ENCODE peak calls at places on chromosomes 16 and 17, in four cellular contexts. T is lower leg skin, P is spleen, M is body of pancreas. Y is an unnamed sample.

GRCh38 chr17:55533611-55534010 is 22.4 kb upstream of the SMIM36 start:
- DNase-seq in T (no peak), P (no peak), M (no peak), Y (no peak)

GRCh38 chr17:17391575-17392370 is 85.0 kb upstream of the MED9 start:
- DNase-seq in T (no peak), P (no peak), M (no peak), Y (no peak)

GRCh38 chr16:10112021-10112420 is 70.2 kb downstream of the GRIN2A start:
- DNase-seq in T (no peak), P (no peak), M (no peak), Y (no peak)

GRCh38 chr16:75948886-75949285 is 222.6 kb upstream of the CPHXL start:
- DNase-seq in T (no peak), P (no peak), M (no peak), Y (no peak)

GRCh38 chr16:56861092-56861610 is 3.9 kb upstream of the SLC12A3 start:
- DNase-seq in T (no peak), P (no peak), M (no peak), Y (no peak)

GRCh38 chr16:75244844-75245758 is 6.3 kb downstream of the BCAR1 start:
- DNase-seq in T (peak), P (no peak), M (peak), Y (peak)

GRCh38 chr17:1715803-1716075 is 5.6 kb upstream of the TLCD2 start:
- DNase-seq in T (no peak), P (no peak), M (no peak), Y (no peak)

GRCh38 chr16:75758215-75758614 is 31.9 kb upstream of the CPHXL start:
- DNase-seq in T (no peak), P (no peak), M (no peak), Y (no peak)

GRCh38 chr17:70208080-70208794 is 38.9 kb downstream of the KCNJ2 start:
- DNase-seq in T (no peak), P (no peak), M (no peak), Y (no peak)

GRCh38 chr17:67280279-67280678 is 35.3 kb upstream of the HELZ start:
- DNase-seq in T (no peak), P (no peak), M (no peak), Y (no peak)

GRCh38 chr16:23504076-23504452 is 6.2 kb downstream of the GGA2 start:
- DNase-seq in T (peak), P (no peak), M (peak), Y (no peak)

GRCh38 chr17:75832164-75832651 is 12.0 kb downstream of the UNC13D start:
- DNase-seq in T (peak), P (no peak), M (no peak), Y (peak)

GRCh38 chr17:77437017-77437416 is 296.2 kb downstream of the SEC14L1 start:
- DNase-seq in T (no peak), P (peak), M (no peak), Y (peak)
- TF ChIP-seq POLR2A in T (no peak), P (no peak), M (no peak), Y (no peak)

DNA sequence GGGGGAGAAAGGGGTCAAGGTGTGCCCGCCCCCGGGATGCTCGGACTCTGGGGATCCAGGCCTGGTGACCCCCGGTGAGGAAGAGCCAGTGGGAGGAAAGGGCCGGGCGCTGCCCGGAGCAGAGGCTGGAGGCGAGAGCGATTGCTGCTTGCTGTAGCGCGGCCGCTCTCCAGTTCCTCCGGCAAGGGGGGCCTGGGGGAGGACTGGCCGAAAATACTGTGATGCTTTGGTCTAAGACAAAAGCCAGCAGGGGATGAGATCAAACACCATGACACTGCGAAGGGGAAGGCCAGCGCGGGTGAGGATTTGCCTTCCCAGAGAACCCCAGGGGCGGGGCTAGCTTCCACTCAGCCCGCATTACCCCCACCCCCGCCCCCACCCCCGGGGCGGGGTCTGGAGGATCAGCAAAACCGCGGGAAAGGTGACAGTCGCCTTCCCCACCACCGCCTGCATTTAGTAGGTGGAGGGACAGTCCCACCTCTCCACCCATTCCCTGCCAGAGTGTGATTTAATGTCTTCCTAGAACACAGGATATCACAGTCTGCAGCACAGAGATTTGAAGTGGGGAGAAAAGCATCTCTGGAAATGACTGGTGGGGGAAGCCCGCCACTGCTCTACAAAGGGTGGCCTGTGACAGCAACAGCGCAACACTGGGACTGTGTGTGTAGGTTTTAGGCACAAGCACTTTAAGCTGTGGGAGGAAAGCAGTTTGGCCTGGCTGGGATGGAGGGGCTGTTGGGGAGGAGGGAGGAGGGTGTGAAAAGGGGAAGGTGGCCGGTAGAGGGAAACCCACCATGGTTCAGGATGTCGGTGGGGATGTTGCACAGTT is 25.7 kb downstream of the MRC2 start:
- DNase-seq in T (no peak), P (peak), M (peak), Y (peak)
- TF ChIP-seq POLR2A in T (no peak), P (no peak), M (no peak), Y (no peak)

GRCh38 chr16:85796599-85796998 is 2.7 kb downstream of the EMC8 start:
- DNase-seq in T (no peak), P (no peak), M (no peak), Y (no peak)

GRCh38 chr16:85800321-85800669 is 800 bp downstream of the COX4I1 start:
- DNase-seq in T (no peak), P (no peak), M (no peak), Y (no peak)

GRCh38 chr16:85798901-85799496 is 345 bp downstream of the EMC8 start:
- DNase-seq in T (no peak), P (peak), M (peak), Y (no peak)

GRCh38 chr16:85798283-85798776 is 1.0 kb downstream of the EMC8 start:
- DNase-seq in T (no peak), P (no peak), M (no peak), Y (no peak)

GRCh38 chr16:85799497-85800320 is at the start of the genes COX4I1 and EMC8:
- DNase-seq in T (peak), P (peak), M (peak), Y (peak)
- TF ChIP-seq POLR2A in T (no peak), P (peak), M (peak), Y (no peak)

GRCh38 chr17:79041041-79041570 is 17.1 kb downstream of the C1QTNF1 start:
- DNase-seq in T (no peak), P (peak), M (no peak), Y (no peak)

GRCh38 chr17:79043191-79043930 is 19.4 kb downstream of the C1QTNF1 start:
- DNase-seq in T (no peak), P (no peak), M (no peak), Y (no peak)

GRCh38 chr17:79042421-79043190 is 18.6 kb downstream of the C1QTNF1 start:
- DNase-seq in T (no peak), P (peak), M (peak), Y (peak)

GRCh38 chr17:79043931-79044320 is 20.0 kb downstream of the C1QTNF1 start:
- DNase-seq in T (no peak), P (peak), M (no peak), Y (no peak)

GRCh38 chr17:79041723-79042420 is 17.9 kb downstream of the C1QTNF1 start:
- DNase-seq in T (no peak), P (peak), M (no peak), Y (no peak)
- TF ChIP-seq POLR2A in T (no peak), P (no peak), M (no peak), Y (no peak)

DNA sequence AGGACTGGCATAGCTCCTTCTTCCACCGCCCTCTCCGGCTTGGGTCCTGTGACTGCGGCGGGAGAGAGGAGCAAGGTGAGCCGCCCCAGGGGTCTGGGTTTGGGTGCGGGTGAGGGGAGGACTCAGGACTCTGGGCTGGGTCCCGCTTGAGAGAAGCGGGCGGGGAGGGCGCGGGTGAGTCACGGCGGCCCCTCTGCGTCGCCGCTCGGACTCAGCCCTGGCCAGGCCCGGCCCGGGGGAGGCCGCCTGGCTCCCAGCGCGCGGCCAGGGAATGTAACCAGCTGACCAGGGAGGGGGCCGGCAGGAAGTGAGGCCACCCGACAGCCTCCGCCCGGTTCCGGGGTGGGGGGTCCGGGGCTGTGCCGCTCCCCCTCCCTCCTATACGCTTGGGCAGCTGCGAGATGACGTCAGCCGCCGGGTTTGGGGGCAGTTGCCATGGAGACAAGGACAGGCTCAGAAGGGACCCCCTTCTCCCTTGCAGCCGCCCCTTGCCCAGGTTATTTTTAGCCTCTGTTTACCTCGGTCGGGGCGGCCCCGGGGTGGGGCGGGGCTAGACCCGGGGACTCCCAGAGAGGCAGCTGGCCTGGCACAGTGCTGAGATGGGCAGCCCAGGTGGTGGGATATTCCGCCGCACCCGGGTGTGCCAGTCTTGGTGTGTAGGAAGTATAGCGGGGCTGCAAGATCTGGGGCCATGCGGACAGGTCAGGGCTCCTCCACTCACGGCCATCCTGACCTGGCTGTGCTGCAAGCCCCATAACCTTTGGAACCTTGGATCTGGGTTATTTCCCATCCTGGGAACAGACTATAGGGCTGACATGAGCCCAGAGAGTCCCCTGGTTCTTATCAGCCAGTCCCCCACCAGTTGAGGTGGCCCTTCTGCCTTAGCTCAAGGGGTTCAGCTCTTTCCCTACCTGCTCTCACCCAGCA is 1.6 kb downstream of the RIPOR1 start:
- DNase-seq in T (peak), P (peak), M (peak), Y (peak)
- TF ChIP-seq POLR2A in T (peak), P (peak), M (peak), Y (peak)

GRCh38 chr16:30065943-30066881 is 652 bp downstream of the ALDOA start:
- DNase-seq in T (no peak), P (no peak), M (peak), Y (peak)

GRCh38 chr16:30067584-30067916 is 2.0 kb downstream of the ALDOA start:
- DNase-seq in T (no peak), P (no peak), M (no peak), Y (no peak)

GRCh38 chr16:30065112-30065942 is at the start of gene ALDOA:
- DNase-seq in T (peak), P (peak), M (peak), Y (peak)

GRCh38 chr16:30068333-30068732 is 2.8 kb downstream of the ALDOA start:
- DNase-seq in T (no peak), P (no peak), M (no peak), Y (no peak)

DNA sequence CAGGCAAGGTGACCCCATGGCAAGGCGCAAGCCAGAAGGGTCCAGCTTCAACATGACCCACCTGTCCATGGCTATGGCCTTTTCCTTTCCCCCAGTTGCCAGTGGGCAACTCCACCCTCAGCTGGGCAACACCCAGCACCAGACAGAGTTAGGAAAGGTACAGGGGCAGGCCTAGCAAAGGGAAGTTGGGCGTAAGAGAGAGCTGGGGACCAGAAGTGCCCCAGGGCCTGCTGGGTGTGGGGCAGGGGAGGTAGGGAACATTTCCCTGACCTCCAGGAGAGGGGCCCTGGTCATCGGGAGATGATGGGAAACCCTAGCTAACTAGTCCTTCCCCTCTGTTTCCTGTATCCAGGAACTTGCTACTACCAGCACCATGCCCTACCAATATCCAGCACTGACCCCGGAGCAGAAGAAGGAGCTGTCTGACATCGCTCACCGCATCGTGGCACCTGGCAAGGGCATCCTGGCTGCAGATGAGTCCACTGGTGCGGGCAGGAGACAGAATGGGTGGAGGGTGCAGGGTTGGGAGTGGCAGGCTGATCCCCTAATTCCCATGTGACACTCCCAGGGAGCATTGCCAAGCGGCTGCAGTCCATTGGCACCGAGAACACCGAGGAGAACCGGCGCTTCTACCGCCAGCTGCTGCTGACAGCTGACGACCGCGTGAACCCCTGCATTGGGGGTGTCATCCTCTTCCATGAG is 1.5 kb downstream of the ALDOA start:
- DNase-seq in T (no peak), P (no peak), M (no peak), Y (no peak)
- TF ChIP-seq POLR2A in T (no peak), P (no peak), M (no peak), Y (no peak)

DNA sequence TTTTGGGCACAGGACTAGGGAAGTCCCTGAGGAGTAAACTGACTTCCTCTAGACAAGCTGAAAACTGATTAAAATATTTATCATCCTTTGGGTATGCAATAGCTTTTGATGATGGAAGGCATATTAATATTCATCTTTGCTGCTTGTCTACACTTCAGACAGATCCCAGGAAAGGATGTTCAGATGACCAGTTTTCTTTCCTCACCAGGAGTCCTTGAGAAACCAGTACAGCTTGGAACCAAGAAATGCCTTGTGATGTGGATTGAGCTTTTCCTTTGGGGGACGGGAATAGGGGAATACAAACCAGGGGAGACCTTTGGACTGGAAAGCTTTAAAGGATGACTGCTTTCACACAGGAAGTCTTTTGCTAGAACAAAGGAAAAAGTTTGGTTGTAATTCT is 195.5 kb downstream of the FTO start:
- DNase-seq in T (no peak), P (no peak), M (no peak), Y (no peak)
- TF ChIP-seq POLR2A in T (no peak), P (no peak), M (no peak), Y (no peak)

GRCh38 chr17:72725432-72726068 is 366.9 kb downstream of the SLC39A11 start:
- DNase-seq in T (peak), P (peak), M (peak), Y (peak)
- TF ChIP-seq POLR2A in T (no peak), P (no peak), M (no peak), Y (no peak)

GRCh38 chr16:51267676-51268075 is 116.6 kb upstream of the SALL1 start:
- DNase-seq in T (no peak), P (no peak), M (no peak), Y (no peak)

GRCh38 chr16:51261919-51262318 is 110.8 kb upstream of the SALL1 start:
- DNase-seq in T (no peak), P (no peak), M (no peak), Y (no peak)

GRCh38 chr16:51268237-51268636 is 117.2 kb upstream of the SALL1 start:
- DNase-seq in T (no peak), P (no peak), M (no peak), Y (no peak)

DNA sequence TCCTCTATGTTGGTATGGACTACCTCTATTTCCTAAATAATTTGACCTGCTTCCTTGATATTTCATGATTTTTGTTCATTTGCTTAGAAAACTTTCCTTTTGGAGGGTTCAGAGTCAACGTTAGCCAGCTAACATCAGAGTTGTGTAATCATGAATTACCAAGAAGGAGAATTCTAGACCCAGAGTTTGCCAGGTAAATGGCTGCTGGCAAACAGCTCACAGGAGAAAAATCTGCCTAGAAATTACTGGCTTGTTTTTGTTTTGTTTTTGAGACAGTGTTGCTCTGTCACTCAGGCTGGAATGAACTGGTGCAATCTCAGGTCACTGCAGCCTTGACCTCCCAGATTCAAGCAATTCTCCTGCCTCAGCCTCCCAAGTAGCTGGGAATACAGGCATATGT is 111.4 kb upstream of the SALL1 start:
- DNase-seq in T (no peak), P (no peak), M (no peak), Y (no peak)
- TF ChIP-seq POLR2A in T (no peak), P (no peak), M (no peak), Y (no peak)

GRCh38 chr16:67935402-67936123 is 1.1 kb downstream of the PSMB10 start:
- DNase-seq in T (peak), P (peak), M (peak), Y (peak)

GRCh38 chr16:67936876-67937605 is 391 bp upstream of the PSMB10 start:
- DNase-seq in T (no peak), P (peak), M (no peak), Y (no peak)

GRCh38 chr16:67935096-67935401 is 1.6 kb downstream of the PSMB10 start:
- DNase-seq in T (no peak), P (no peak), M (no peak), Y (no peak)

GRCh38 chr16:67934306-67935095 is 2.1 kb downstream of the PSMB10 start:
- DNase-seq in T (no peak), P (peak), M (no peak), Y (no peak)

DNA sequence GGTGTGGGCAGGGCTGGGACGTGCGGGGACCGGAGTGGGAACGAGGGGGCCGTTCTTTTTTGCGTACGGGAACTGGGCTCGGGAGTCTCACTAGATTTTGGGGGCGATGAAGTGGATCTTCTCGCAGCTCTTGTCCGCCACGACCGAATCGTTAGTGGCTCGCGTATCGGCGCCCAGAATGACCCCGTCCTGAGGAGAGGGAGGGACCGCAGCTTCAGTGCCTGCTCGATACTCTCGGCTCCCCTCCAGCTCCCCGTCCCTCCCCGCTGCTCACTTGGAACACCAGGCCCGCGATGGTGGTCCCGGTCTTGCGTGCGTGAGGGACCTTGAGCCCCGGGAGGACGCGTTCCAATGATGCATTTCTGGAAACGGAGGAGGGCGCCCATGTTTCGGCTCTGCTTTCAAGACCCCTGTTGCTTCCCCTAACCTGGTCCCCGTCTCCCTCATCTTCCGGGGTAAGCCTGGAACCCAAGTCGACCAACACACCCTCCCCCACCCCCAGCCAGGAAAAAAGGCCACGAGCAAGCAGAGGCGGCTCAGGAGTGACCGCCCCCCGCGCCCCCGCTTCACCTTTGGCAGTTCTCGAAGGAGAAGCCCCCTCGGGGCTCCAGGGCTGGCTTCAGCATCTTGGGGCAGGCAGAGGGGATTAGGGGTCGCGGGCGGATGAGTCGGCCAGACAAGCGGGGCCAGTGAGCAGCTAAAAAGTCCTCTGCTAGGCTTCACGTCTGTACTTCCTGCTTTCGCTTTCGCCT is at the start of gene PSMB10:
- DNase-seq in T (peak), P (peak), M (peak), Y (peak)
- TF ChIP-seq POLR2A in T (no peak), P (peak), M (no peak), Y (no peak)